ENCODE peak calls at places on chromosomes 1 and 21, in six cellular contexts. O is fibroblast of lung, V is pancreas, J is cardiac muscle cell, I is sigmoid colon, F is GM20000. C is an unnamed sample.

GRCh38 chr1:79264975-79265818 is 258.7 kb upstream of the ADGRL4 start:
- DNase-seq in F (no peak), J (no peak), V (no peak), O (no peak), I (no peak), C (no peak)

GRCh38 chr1:239140968-239141367 is 245.4 kb upstream of the CHRM3 start:
- DNase-seq in O (no peak), F (no peak), V (no peak), I (no peak), J (no peak), C (no peak)

GRCh38 chr1:109804660-109805059 is 40.9 kb upstream of the EPS8L3 start:
- DNase-seq in F (no peak), I (no peak), O (no peak), J (no peak), V (no peak), C (no peak)

GRCh38 chr1:10889628-10890353 is 93.3 kb upstream of the CASZ1 start:
- DNase-seq in F (no peak), J (no peak), I (no peak), O (no peak), V (no peak), C (no peak)

GRCh38 chr1:180221461-180221860 is 8.6 kb upstream of the LHX4 start:
- DNase-seq in O (no peak), V (no peak), J (peak; percentile 13), F (no peak), I (peak; percentile 33), C (no peak)

GRCh38 chr1:942864-943533 is 16.1 kb downstream of the NOC2L start:
- DNase-seq in I (peak; percentile 86), V (no peak), O (peak; percentile 79), F (no peak), J (peak; percentile 90), C (no peak)

GRCh38 chr1:175317309-175317708 is 124.7 kb upstream of the KIAA0040 start:
- DNase-seq in O (peak; percentile 3), V (no peak), I (no peak), J (peak; percentile 3), F (no peak), C (peak; percentile 32)

GRCh38 chr1:37814257-37814656 is 6.2 kb upstream of the YRDC start:
- DNase-seq in F (no peak), V (no peak), O (no peak), J (no peak), I (no peak), C (no peak)

GRCh38 chr1:113058861-113059441 is 14.0 kb upstream of the LRIG2 start:
- DNase-seq in O (no peak), I (no peak), F (no peak), J (no peak), V (no peak), C (no peak)

GRCh38 chr21:34528131-34528561 is 16.1 kb upstream of the KCNE1 start:
- DNase-seq in J (peak; percentile 68), O (peak; percentile 58), F (no peak), I (no peak), V (no peak), C (peak; percentile 58)

GRCh38 chr1:158087320-158087927 is 93.3 kb upstream of the CD1D start:
- DNase-seq in O (peak; percentile 81), J (peak; percentile 79), F (peak; percentile 73), I (peak; percentile 78), V (no peak), C (peak; percentile 85)

GRCh38 chr1:227729881-227730629 is 5.0 kb downstream of the JMJD4 start:
- DNase-seq in O (peak; percentile 65), V (no peak), F (peak; percentile 77), J (peak; percentile 69), I (no peak), C (peak; percentile 71)

GRCh38 chr1:26156285-26157038 is 2.4 kb upstream of the FAM110D start:
- DNase-seq in O (no peak), F (no peak), V (no peak), J (no peak), I (no peak), C (no peak)

GRCh38 chr1:205849619-205850355 is at the start of gene PM20D1:
- DNase-seq in J (peak; percentile 92), O (peak; percentile 78), V (peak; percentile 86), F (peak; percentile 72), I (peak; percentile 86), C (no peak)

GRCh38 chr1:51644533-51645197 is 27.8 kb downstream of the OSBPL9 start:
- DNase-seq in J (peak; percentile 87), V (no peak), F (no peak), I (peak; percentile 75), O (peak; percentile 73), C (peak; percentile 87)

GRCh38 chr1:152459596-152460528 is 45.8 kb upstream of the CRNN start:
- DNase-seq in I (peak; percentile 77), J (peak; percentile 85), O (peak; percentile 64), V (peak; percentile 46), F (peak; percentile 75), C (peak; percentile 85)

GRCh38 chr1:22522221-22522743 is 41.0 kb upstream of the EPHA8 start:
- DNase-seq in I (no peak), F (no peak), V (no peak), J (no peak), O (no peak), C (no peak)

GRCh38 chr1:231376875-231377549 is 38.9 kb downstream of the SPRTN start:
- DNase-seq in V (no peak), F (no peak), I (no peak), J (no peak), O (no peak), C (no peak)

GRCh38 chr1:156655151-156655903 is 13.4 kb downstream of the BCAN start:
- DNase-seq in F (no peak), O (no peak), I (no peak), V (no peak), J (no peak), C (no peak)

GRCh38 chr1:54791880-54792522 is 9.1 kb downstream of the TTC22 start:
- DNase-seq in J (peak; percentile 47), O (peak; percentile 49), F (peak; percentile 54), I (no peak), V (no peak), C (peak; percentile 55)

GRCh38 chr1:198908995-198909394 is 270.2 kb downstream of the PTPRC start:
- DNase-seq in F (no peak), J (no peak), V (no peak), I (no peak), O (no peak), C (no peak)

GRCh38 chr1:83920320-83920719 is 78.6 kb downstream of the TTLL7 start:
- DNase-seq in I (no peak), O (no peak), V (no peak), J (no peak), F (no peak), C (no peak)

GRCh38 chr21:35909456-35910178 is 150.7 kb downstream of the SETD4 start:
- DNase-seq in O (peak; percentile 17), J (no peak), V (no peak), I (no peak), F (no peak), C (no peak)

GRCh38 chr1:117674521-117675400 is 68.9 kb downstream of the TENT5C start:
- DNase-seq in F (peak; percentile 61), V (peak; percentile 63), J (peak; percentile 76), O (no peak), I (no peak), C (peak; percentile 45)

GRCh38 chr1:153919879-153920852 is 2.6 kb downstream of the GATAD2B start:
- DNase-seq in O (peak; percentile 64), V (no peak), F (peak; percentile 26), J (peak; percentile 32), I (no peak), C (peak; percentile 21)

GRCh38 chr1:153922838-153923652 is at the start of gene GATAD2B:
- DNase-seq in J (peak; percentile 100), F (peak; percentile 98), O (peak; percentile 100), V (peak; percentile 100), I (peak; percentile 100), C (peak; percentile 100)

GRCh38 chr1:153921803-153922075 is 1.0 kb downstream of the GATAD2B start:
- DNase-seq in F (no peak), O (no peak), I (no peak), J (no peak), V (no peak), C (peak; percentile 43)

GRCh38 chr1:153921080-153921802 is 1.5 kb downstream of the GATAD2B start:
- DNase-seq in J (no peak), O (no peak), F (no peak), V (no peak), I (no peak), C (no peak)

DNA sequence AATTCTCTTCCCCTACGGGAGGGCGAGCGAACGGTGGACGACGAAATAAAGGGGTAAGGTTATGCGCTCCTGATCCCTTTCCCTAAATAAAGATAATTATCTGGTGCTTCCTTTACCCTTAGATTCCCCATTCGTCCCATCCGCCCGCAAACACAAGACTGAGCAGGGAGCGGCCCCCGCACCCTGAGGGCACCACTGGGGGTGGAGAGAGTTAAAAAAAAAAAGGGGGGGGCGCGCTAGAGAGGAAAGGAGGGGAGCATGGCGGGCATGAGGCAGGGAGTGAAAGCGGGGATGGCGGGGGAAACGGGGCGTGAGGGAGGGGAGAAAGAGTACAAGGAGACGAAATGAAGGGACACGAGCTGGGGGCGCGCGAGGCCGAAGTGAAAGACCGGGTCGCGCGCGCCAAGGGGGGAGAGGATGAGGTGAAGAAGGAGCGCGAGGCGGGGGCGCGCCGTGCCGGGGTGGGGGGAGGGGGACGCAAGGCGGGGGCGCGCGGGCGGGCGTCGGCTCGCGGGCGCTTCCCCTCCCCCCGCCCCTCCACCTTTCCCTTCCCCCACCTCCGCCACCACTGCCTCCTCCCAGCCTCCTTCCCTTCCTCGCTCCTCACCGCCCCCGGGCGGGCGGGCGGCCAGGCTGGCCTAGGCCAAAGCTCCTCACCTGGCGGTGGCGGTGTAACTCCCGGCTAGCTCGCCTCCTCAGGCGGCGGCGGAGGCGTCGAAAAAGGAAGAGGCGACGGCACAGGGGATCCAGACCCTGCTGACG is 515 bp downstream of the GATAD2B start:
- DNase-seq in I (no peak), F (no peak), J (no peak), O (no peak), V (peak; percentile 76), C (peak; percentile 84)
- TF ChIP-seq CTCF in I (no peak), F (peak; percentile 30), J (no peak), O (no peak), V (no peak), C (peak; percentile 11)

DNA sequence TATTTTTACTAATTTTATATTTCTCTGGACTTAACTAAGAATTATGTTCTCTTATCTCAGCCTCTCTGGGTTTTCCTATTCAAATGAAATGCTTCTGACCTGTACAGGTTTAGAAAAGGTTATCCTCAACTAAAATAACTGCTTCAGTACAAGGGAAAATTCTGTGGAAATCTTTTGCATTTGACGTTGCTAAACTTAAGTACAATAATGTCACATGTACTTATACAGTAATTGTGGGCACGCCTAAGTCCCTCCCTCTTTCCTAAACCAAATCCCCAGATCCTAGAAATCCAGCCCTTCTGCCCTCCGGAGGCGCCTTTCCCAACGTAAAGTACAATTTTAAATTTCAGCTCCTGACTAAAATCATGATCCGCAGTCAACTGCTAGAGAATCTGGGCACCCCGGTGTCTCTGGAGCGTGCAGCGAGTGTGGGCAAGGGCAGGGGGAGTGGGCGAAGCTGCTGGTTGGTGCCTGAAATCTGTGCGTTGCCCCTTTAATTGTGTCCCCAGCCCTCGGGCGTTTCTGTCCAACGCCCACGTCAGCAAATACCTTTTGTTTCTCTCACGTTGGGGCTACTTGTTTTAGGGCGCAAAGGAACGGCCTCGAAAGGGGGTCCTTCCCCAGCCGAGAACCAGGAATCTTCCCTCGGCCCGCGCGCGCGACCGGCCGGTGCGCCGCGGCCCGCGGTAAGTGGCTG is at the start of gene ZBTB8A:
- DNase-seq in O (peak; percentile 80), V (peak; percentile 48), F (no peak), I (peak; percentile 76), J (peak; percentile 66), C (peak; percentile 71)
- TF ChIP-seq CTCF in O (no peak), V (no peak), F (no peak), I (no peak), J (no peak), C (no peak)

GRCh38 chr1:94951509-94952208 is 24.7 kb upstream of the CNN3 start:
- DNase-seq in O (no peak), F (no peak), V (no peak), I (no peak), J (no peak), C (peak; percentile 53)
- TF ChIP-seq CTCF in O (no peak), F (no peak), V (no peak), I (no peak), J (no peak), C (no peak)

GRCh38 chr1:200033511-200034261 is 6.2 kb downstream of the NR5A2 start:
- DNase-seq in O (peak; percentile 48), F (no peak), J (peak; percentile 36), I (no peak), V (peak; percentile 61), C (no peak)
- TF ChIP-seq CTCF in O (no peak), F (no peak), J (peak; percentile 15), I (no peak), V (no peak), C (no peak)

C was measured in MCF 10A.